ENCODE peak calls at places on chromosomes 7 and 10, in seven cellular contexts. S is Panc1, L is cardiac muscle cell, U is IMR-90, C is GM12878, K is A549, M is psoas muscle. D is an unnamed sample.

GRCh38 chr10:100715101-100715444 is 30.3 kb upstream of the PAX2 start:
- DNase-seq in C (no peak), S (no peak), U (no peak), L (no peak), M (no peak), K (no peak), D (no peak)

GRCh38 chr10:124025638-124026336 is 67.6 kb downstream of the CHST15 start:
- DNase-seq in U (no peak), M (no peak), K (peak), C (no peak), S (peak), L (peak), D (no peak)

GRCh38 chr7:43311694-43312093 is 199.2 kb downstream of the HECW1 start:
- DNase-seq in L (no peak), K (no peak), S (no peak), U (no peak), C (no peak), M (no peak), D (no peak)

GRCh38 chr10:576130-576465 is 113.4 kb downstream of the DIP2C start:
- DNase-seq in C (no peak), L (peak), M (no peak), U (peak), K (no peak), S (no peak), D (no peak)

GRCh38 chr10:26733750-26734568 is 36.5 kb downstream of the PDSS1 start:
- DNase-seq in K (no peak), M (no peak), U (no peak), C (no peak), S (no peak), L (no peak), D (no peak)

GRCh38 chr7:24700446-24701044 is 56.7 kb downstream of the GSDME start:
- DNase-seq in K (no peak), S (no peak), M (no peak), C (no peak), L (peak), U (peak), D (no peak)

GRCh38 chr10:103545366-103545765 is 51.9 kb downstream of the NEURL1 start:
- DNase-seq in S (no peak), L (no peak), C (no peak), U (no peak), M (no peak), K (no peak), D (no peak)

GRCh38 chr7:95609277-95609971 is 13.1 kb upstream of the PDK4 start:
- DNase-seq in L (peak), K (peak), C (no peak), U (peak), M (no peak), S (peak), D (peak)

GRCh38 chr10:129956285-129956649 is 7.8 kb downstream of the EBF3 start:
- DNase-seq in C (no peak), M (no peak), S (no peak), L (no peak), K (no peak), U (no peak), D (no peak)

GRCh38 chr7:74217455-74218342 is 7.9 kb downstream of the LAT2 start:
- DNase-seq in M (no peak), K (no peak), L (no peak), S (no peak), C (peak), U (peak), D (no peak)

GRCh38 chr10:7409045-7409731 is 1.6 kb downstream of the SFMBT2 start:
- DNase-seq in S (no peak), U (no peak), M (no peak), C (peak), K (peak), L (peak), D (peak)

GRCh38 chr7:22853674-22854157 is 31.1 kb upstream of the TOMM7 start:
- DNase-seq in S (no peak), K (peak), L (peak), U (no peak), M (no peak), C (no peak), D (no peak)

GRCh38 chr10:87866575-87866974 is 3.1 kb downstream of the PTEN start:
- DNase-seq in L (no peak), M (no peak), U (no peak), C (no peak), S (no peak), K (no peak), D (no peak)

GRCh38 chr7:69782917-69783684 is 184.8 kb downstream of the AUTS2 start:
- DNase-seq in L (peak), K (no peak), M (peak), C (no peak), U (no peak), S (no peak), D (peak)

GRCh38 chr7:136687693-136688322 is 180.6 kb upstream of the CHRM2 start:
- DNase-seq in C (no peak), S (peak), L (peak), M (no peak), U (peak), K (peak), D (peak)

GRCh38 chr10:70602665-70603438 is at the start of gene PRF1:
- DNase-seq in L (no peak), C (no peak), M (peak), U (no peak), K (no peak), S (no peak), D (no peak)

GRCh38 chr10:77887631-77888355 is 38.8 kb downstream of the DLG5 start:
- DNase-seq in U (no peak), L (peak), M (no peak), C (no peak), S (no peak), K (no peak), D (no peak)

GRCh38 chr10:132521466-132522102 is 16.0 kb upstream of the INPP5A start:
- DNase-seq in M (peak), U (no peak), K (no peak), L (no peak), S (no peak), C (no peak), D (no peak)

GRCh38 chr7:101733713-101734475 is 83.5 kb upstream of the CUX1 start:
- DNase-seq in K (no peak), M (peak), S (no peak), L (peak), C (no peak), U (peak), D (peak)

GRCh38 chr7:144826248-144826647 is 9.6 kb downstream of the TPK1 start:
- DNase-seq in K (no peak), C (no peak), S (no peak), L (peak), M (no peak), U (no peak), D (no peak)

GRCh38 chr7:66176914-66177313 is 28.2 kb upstream of the TPST1 start:
- DNase-seq in U (no peak), L (no peak), S (no peak), C (no peak), M (peak), K (no peak), D (no peak)

GRCh38 chr7:117772416-117772815 is 100.8 kb downstream of the CTTNBP2 start:
- DNase-seq in L (no peak), K (no peak), M (no peak), U (no peak), S (no peak), C (no peak), D (no peak)

GRCh38 chr7:130415019-130415418 is 25.8 kb downstream of the CEP41 start:
- DNase-seq in S (no peak), L (no peak), M (no peak), U (no peak), C (no peak), K (no peak), D (no peak)

GRCh38 chr10:94225589-94225988 is 137.2 kb downstream of the NOC3L start:
- DNase-seq in M (no peak), L (no peak), K (peak), S (peak), U (no peak), C (no peak), D (no peak)

GRCh38 chr10:22429981-22430421 is 84.7 kb downstream of the SPAG6 start:
- DNase-seq in K (no peak), S (no peak), C (no peak), L (no peak), M (no peak), U (no peak), D (peak)

GRCh38 chr10:21396889-21397288 is 128.6 kb downstream of the SKIDA1 start:
- DNase-seq in S (no peak), U (peak), M (no peak), L (no peak), C (no peak), K (no peak), D (no peak)

GRCh38 chr7:10662491-10662890 is 311.2 kb upstream of the PHF14 start:
- DNase-seq in K (no peak), S (no peak), U (no peak), C (no peak), L (no peak), M (no peak), D (no peak)

GRCh38 chr7:50857804-50858203 is 75.1 kb upstream of the GRB10 start:
- DNase-seq in M (no peak), L (no peak), S (no peak), K (no peak), C (no peak), U (no peak), D (no peak)

GRCh38 chr10:44300666-44301649 is 83.9 kb downstream of the CXCL12 start:
- DNase-seq in L (peak), C (peak), K (peak), S (no peak), M (no peak), U (peak), D (peak)

GRCh38 chr7:133284092-133284491 is 31.2 kb downstream of the EXOC4 start:
- DNase-seq in C (no peak), U (no peak), K (no peak), S (no peak), L (no peak), M (no peak), D (no peak)

GRCh38 chr10:69861251-69862240 is 59.8 kb downstream of the COL13A1 start:
- DNase-seq in U (peak), K (peak), S (peak), M (no peak), C (no peak), L (peak), D (no peak)

GRCh38 chr7:100091411-100092181 is 2.8 kb downstream of the COPS6 start:
- DNase-seq in U (peak), M (no peak), S (no peak), C (no peak), L (no peak), K (peak), D (peak)
- H3K27ac ChIP-seq in U (no peak), M (no peak), S (no peak), C (no peak), L (no peak), K (no peak), D (peak)

GRCh38 chr10:28947209-28947608 is 269.9 kb downstream of the BAMBI start:
- DNase-seq in L (peak), S (no peak), K (no peak), C (no peak), U (peak), M (no peak), D (no peak)

GRCh38 chr10:28946479-28946878 is 269.2 kb downstream of the BAMBI start:
- DNase-seq in L (peak), K (no peak), U (peak), C (no peak), M (no peak), S (no peak), D (no peak)

GRCh38 chr10:28945959-28946358 is 268.6 kb downstream of the BAMBI start:
- DNase-seq in M (no peak), U (no peak), C (no peak), S (no peak), L (no peak), K (no peak), D (no peak)

GRCh38 chr10:28949005-28950004 is 272.0 kb downstream of the BAMBI start:
- DNase-seq in C (no peak), U (peak), K (peak), S (no peak), M (no peak), L (no peak), D (no peak)

GRCh38 chr10:28948045-28948444 is 270.7 kb downstream of the BAMBI start:
- DNase-seq in U (peak), C (no peak), L (no peak), M (no peak), K (no peak), S (no peak), D (no peak)
- H3K27ac ChIP-seq in U (no peak), C (no peak), L (no peak), M (no peak), K (peak), S (no peak), D (no peak)

DNA sequence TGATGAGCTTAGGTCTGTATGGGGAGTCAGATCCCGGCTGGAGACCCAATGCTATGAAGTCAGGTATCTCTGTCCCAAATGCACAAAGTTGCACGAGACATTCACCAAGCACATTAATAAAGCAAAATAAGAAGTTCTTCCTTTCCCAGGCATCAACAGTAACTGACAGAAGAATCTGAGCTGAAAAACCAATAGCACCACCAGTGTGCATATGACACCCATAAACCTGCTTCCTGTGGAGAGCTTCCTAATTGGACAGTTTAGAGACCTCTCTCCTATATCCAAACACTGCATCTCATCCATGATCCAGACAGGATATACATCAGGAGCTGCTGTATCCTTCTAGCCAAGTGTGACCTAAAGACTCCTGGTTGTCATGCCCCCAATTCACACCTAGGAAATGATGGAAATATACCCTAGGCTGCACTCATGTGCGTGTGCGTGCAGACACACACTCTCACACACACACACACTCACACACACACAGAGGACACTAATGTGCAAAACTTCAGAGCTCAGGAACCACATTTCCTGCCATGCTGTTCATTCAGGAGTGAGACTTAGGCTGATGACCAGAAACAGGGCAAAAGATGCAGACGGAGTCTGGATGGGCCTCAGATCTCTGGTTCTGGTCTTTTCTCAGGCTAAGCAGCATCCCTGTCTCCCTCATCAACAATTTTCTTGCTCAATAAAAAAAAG is 58.0 kb downstream of the MAP3K8 start:
- DNase-seq in C (no peak), U (no peak), K (no peak), S (no peak), M (no peak), L (no peak), D (no peak)
- H3K27ac ChIP-seq in C (peak), U (no peak), K (no peak), S (no peak), M (no peak), L (no peak), D (no peak)

GRCh38 chr7:97018126-97018601 is 6.5 kb downstream of the DLX5 start:
- DNase-seq in S (no peak), C (no peak), U (no peak), M (no peak), K (no peak), L (no peak), D (no peak)
- H3K27ac ChIP-seq in S (no peak), C (no peak), U (no peak), M (no peak), K (no peak), L (no peak), D (no peak)

GRCh38 chr10:3571310-3571825 is 213.6 kb downstream of the KLF6 start:
- DNase-seq in M (no peak), S (no peak), K (no peak), C (no peak), L (no peak), U (no peak), D (no peak)
- H3K27ac ChIP-seq in M (no peak), S (no peak), K (no peak), C (no peak), L (no peak), U (no peak), D (no peak)

DNA sequence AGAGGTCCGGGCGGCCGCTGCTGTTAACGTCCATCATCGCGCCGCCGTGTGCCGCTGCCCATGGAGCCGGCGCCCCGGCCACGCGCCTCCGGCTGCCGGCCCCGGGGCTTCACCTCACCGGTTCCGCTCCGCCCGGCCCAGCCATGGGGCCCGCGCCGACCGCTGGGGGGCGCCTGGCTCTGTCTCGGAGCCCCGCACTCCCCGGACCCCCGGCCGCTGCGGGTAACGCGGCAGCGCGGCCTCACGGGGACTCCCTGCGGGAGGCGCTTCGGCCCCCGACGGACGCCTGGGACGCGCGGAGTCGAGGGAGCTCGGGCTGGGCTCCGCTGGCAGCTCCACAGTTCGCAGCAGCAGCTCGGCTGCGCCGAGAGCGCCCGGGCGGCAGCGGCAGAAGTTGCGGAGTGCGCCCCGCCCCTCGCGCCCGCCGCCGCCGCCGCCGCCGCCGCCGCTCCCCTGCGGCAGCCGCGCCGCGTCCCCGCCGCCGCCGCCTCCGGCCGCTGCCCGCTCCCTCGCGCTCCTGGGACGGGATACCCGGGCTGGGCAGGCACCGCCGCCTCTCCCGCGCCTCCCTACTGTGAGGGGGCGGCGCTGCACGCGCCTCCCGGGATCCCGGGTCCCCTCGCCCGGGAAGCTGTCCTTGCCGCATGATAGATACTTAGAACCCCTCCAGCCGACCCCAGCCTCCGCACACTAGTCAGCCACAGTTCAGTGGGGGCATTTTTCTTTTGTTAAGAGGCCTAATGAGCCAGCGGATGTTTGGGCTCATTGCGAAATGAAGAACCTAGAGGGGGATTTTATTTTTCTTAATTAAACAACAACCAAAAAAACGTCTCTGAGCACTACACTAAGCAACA is at the start of gene HTR7:
- DNase-seq in U (peak), L (peak), C (no peak), M (peak), K (peak), S (no peak), D (peak)
- H3K27ac ChIP-seq in U (peak), L (no peak), C (no peak), M (peak), K (peak), S (no peak), D (no peak)

GRCh38 chr7:100079024-100079560 is 2.4 kb downstream of the ZNF3 start:
- DNase-seq in M (no peak), K (no peak), L (no peak), S (no peak), C (no peak), U (no peak), D (no peak)
- H3K27ac ChIP-seq in M (no peak), K (no peak), L (no peak), S (peak), C (no peak), U (no peak), D (no peak)

DNA sequence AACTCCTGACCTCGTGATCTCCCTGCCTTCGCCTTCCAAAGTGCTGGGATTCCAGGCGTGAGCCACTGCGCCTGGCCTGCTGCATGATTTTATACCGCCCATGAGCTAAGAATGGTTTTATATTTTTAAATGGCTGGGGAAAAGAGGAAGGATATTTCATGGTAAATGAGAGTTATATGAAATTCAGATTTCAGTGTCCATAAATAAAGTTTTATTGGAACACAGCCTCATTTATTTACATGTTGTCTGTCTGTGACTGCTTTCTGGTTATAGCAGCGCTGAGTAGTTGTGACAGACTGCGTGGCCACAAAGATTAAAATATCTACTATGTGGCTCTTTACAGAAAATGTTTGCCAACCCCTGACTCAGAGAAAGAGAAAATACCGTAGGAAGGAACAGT is 2.2 kb downstream of the TRRAP start:
- DNase-seq in C (no peak), K (no peak), U (no peak), L (no peak), M (no peak), S (no peak), D (no peak)
- H3K27ac ChIP-seq in C (no peak), K (no peak), U (no peak), L (no peak), M (peak), S (no peak), D (no peak)